ENCODE peak calls at places on chromosomes 11 and 22, in six cellular contexts. One of them, this sample, is unnamed.

GRCh38 chr22:21445437-21446127 is 21.6 kb upstream of the TMEM191C start:
- DNase-seq in HS-27A: no peak
- DNase-seq in HEK293T: no peak
- DNase-seq in gastrocnemius medialis: no peak
- DNase-seq in nephron progenitor cell: no peak
- DNase-seq in aorta: peak
- DNase-seq in this sample: no peak

GRCh38 chr22:47299211-47299878 is 536.9 kb downstream of the TBC1D22A start:
- DNase-seq in aorta: peak
- DNase-seq in HS-27A: no peak
- DNase-seq in HEK293T: no peak
- DNase-seq in nephron progenitor cell: no peak
- DNase-seq in gastrocnemius medialis: no peak
- DNase-seq in this sample: no peak

GRCh38 chr11:74989269-74989655 is 529 bp downstream of the NEU3 start:
- DNase-seq in HS-27A: peak
- DNase-seq in aorta: no peak
- DNase-seq in gastrocnemius medialis: no peak
- DNase-seq in nephron progenitor cell: no peak
- DNase-seq in HEK293T: peak
- DNase-seq in this sample: no peak

GRCh38 chr22:42401562-42402334 is 30.5 kb downstream of the NFAM1 start:
- DNase-seq in aorta: no peak
- DNase-seq in HEK293T: no peak
- DNase-seq in gastrocnemius medialis: no peak
- DNase-seq in HS-27A: no peak
- DNase-seq in nephron progenitor cell: no peak
- DNase-seq in this sample: no peak

GRCh38 chr11:68412593-68413475 is 47.7 kb upstream of the PPP6R3 start:
- DNase-seq in nephron progenitor cell: no peak
- DNase-seq in HEK293T: no peak
- DNase-seq in aorta: no peak
- DNase-seq in HS-27A: no peak
- DNase-seq in gastrocnemius medialis: peak
- DNase-seq in this sample: no peak

GRCh38 chr11:44159848-44160721 is 64.6 kb downstream of the EXT2 start:
- DNase-seq in nephron progenitor cell: no peak
- DNase-seq in gastrocnemius medialis: no peak
- DNase-seq in aorta: no peak
- DNase-seq in HEK293T: no peak
- DNase-seq in HS-27A: no peak
- DNase-seq in this sample: no peak

GRCh38 chr11:35683728-35684339 is 21.3 kb downstream of the TRIM44 start:
- DNase-seq in nephron progenitor cell: no peak
- DNase-seq in HEK293T: no peak
- DNase-seq in aorta: no peak
- DNase-seq in gastrocnemius medialis: no peak
- DNase-seq in HS-27A: no peak
- DNase-seq in this sample: no peak

GRCh38 chr11:128745296-128746183 is 51.7 kb downstream of the FLI1 start:
- DNase-seq in gastrocnemius medialis: no peak
- DNase-seq in nephron progenitor cell: peak
- DNase-seq in HS-27A: no peak
- DNase-seq in HEK293T: no peak
- DNase-seq in aorta: no peak
- DNase-seq in this sample: no peak

GRCh38 chr11:67053896-67054850 is 2.5 kb upstream of the RHOD start:
- DNase-seq in gastrocnemius medialis: peak
- DNase-seq in aorta: peak
- DNase-seq in HS-27A: no peak
- DNase-seq in nephron progenitor cell: peak
- DNase-seq in HEK293T: peak
- DNase-seq in this sample: peak

GRCh38 chr22:17808688-17809403 is 34.6 kb upstream of the BID start:
- DNase-seq in HEK293T: no peak
- DNase-seq in HS-27A: no peak
- DNase-seq in gastrocnemius medialis: peak
- DNase-seq in nephron progenitor cell: peak
- DNase-seq in aorta: no peak
- DNase-seq in this sample: no peak

GRCh38 chr11:68004551-68005335 is 846 bp upstream of the UNC93B1 start:
- DNase-seq in HEK293T: no peak
- DNase-seq in HS-27A: no peak
- DNase-seq in aorta: no peak
- DNase-seq in gastrocnemius medialis: no peak
- DNase-seq in nephron progenitor cell: no peak
- DNase-seq in this sample: no peak

GRCh38 chr11:94545641-94546470 is 2.1 kb downstream of the FUT4 start:
- DNase-seq in HS-27A: no peak
- DNase-seq in HEK293T: no peak
- DNase-seq in aorta: no peak
- DNase-seq in nephron progenitor cell: no peak
- DNase-seq in gastrocnemius medialis: no peak
- DNase-seq in this sample: no peak

GRCh38 chr11:73856001-73856663 is 20.5 kb downstream of the COA4 start:
- DNase-seq in aorta: no peak
- DNase-seq in nephron progenitor cell: no peak
- DNase-seq in gastrocnemius medialis: no peak
- DNase-seq in HS-27A: no peak
- DNase-seq in HEK293T: no peak
- DNase-seq in this sample: no peak

GRCh38 chr22:47195156-47195675 is 432.8 kb downstream of the TBC1D22A start:
- DNase-seq in aorta: peak
- DNase-seq in HEK293T: no peak
- DNase-seq in nephron progenitor cell: no peak
- DNase-seq in HS-27A: no peak
- DNase-seq in gastrocnemius medialis: no peak
- DNase-seq in this sample: no peak

GRCh38 chr11:102664001-102664752 is 39.0 kb upstream of the MMP20 start:
- DNase-seq in nephron progenitor cell: no peak
- DNase-seq in HS-27A: no peak
- DNase-seq in HEK293T: peak
- DNase-seq in gastrocnemius medialis: no peak
- DNase-seq in aorta: no peak
- DNase-seq in this sample: no peak

GRCh38 chr11:70323811-70324210 is 53.3 kb downstream of the PPFIA1 start:
- DNase-seq in gastrocnemius medialis: no peak
- DNase-seq in HEK293T: no peak
- DNase-seq in HS-27A: no peak
- DNase-seq in nephron progenitor cell: no peak
- DNase-seq in aorta: no peak
- DNase-seq in this sample: no peak

GRCh38 chr11:65375012-65375411 is 7.4 kb downstream of the SLC25A45 start:
- DNase-seq in nephron progenitor cell: no peak
- DNase-seq in HS-27A: no peak
- DNase-seq in HEK293T: no peak
- DNase-seq in gastrocnemius medialis: peak
- DNase-seq in aorta: no peak
- DNase-seq in this sample: no peak

This sample was measured in HuH-7.